ENCODE peak calls at places on chromosomes 16 and 17, in nine cellular contexts. One of them, this sample, is unnamed.

GRCh38 chr17:77320501-77321256 is 179.9 kb downstream of the SEC14L1 start:
- DNase-seq in adrenal gland: peak; percentile 82
- DNase-seq in neural progenitor cell: no peak
- DNase-seq in activated B cell treated with CpG ODN at 0.5 μM for 24 hours: peak; percentile 56
- DNase-seq in lung: no peak
- DNase-seq in hepatocyte: no peak
- DNase-seq in brain microvascular endothelial cell: no peak
- DNase-seq in left ventricle myocardium inferior: no peak
- DNase-seq in HFF-Myc: no peak
- DNase-seq in this sample: no peak

GRCh38 chr17:40615295-40615988 is 32.2 kb downstream of the SMARCE1 start:
- DNase-seq in adrenal gland: peak; percentile 80
- DNase-seq in neural progenitor cell: peak; percentile 68
- DNase-seq in activated B cell treated with CpG ODN at 0.5 μM for 24 hours: peak; percentile 58
- DNase-seq in lung: peak; percentile 46
- DNase-seq in hepatocyte: peak; percentile 79
- DNase-seq in brain microvascular endothelial cell: peak; percentile 22
- DNase-seq in left ventricle myocardium inferior: no peak
- DNase-seq in HFF-Myc: no peak
- DNase-seq in this sample: no peak

GRCh38 chr16:71428883-71429282 is 13.0 kb downstream of the TLE7 start:
- DNase-seq in adrenal gland: no peak
- DNase-seq in neural progenitor cell: no peak
- DNase-seq in activated B cell treated with CpG ODN at 0.5 μM for 24 hours: no peak
- DNase-seq in lung: no peak
- DNase-seq in hepatocyte: no peak
- DNase-seq in brain microvascular endothelial cell: peak; percentile 24
- DNase-seq in left ventricle myocardium inferior: no peak
- DNase-seq in HFF-Myc: no peak
- DNase-seq in this sample: no peak

GRCh38 chr17:75404739-75405364 is 626 bp downstream of the GRB2 start:
- DNase-seq in adrenal gland: peak; percentile 78
- DNase-seq in neural progenitor cell: peak; percentile 68
- DNase-seq in activated B cell treated with CpG ODN at 0.5 μM for 24 hours: peak; percentile 52
- DNase-seq in lung: peak; percentile 44
- DNase-seq in hepatocyte: peak; percentile 45
- DNase-seq in brain microvascular endothelial cell: no peak
- DNase-seq in left ventricle myocardium inferior: peak; percentile 31
- DNase-seq in HFF-Myc: no peak
- DNase-seq in this sample: no peak

GRCh38 chr17:58956997-58957724 is 149.5 kb downstream of the TRIM37 start:
- DNase-seq in adrenal gland: no peak
- DNase-seq in neural progenitor cell: no peak
- DNase-seq in activated B cell treated with CpG ODN at 0.5 μM for 24 hours: no peak
- DNase-seq in lung: no peak
- DNase-seq in hepatocyte: no peak
- DNase-seq in brain microvascular endothelial cell: peak; percentile 86
- DNase-seq in left ventricle myocardium inferior: no peak
- DNase-seq in HFF-Myc: no peak
- DNase-seq in this sample: no peak

GRCh38 chr17:66737524-66737923 is 97.4 kb upstream of the CACNG5 start:
- DNase-seq in adrenal gland: peak; percentile 81
- DNase-seq in neural progenitor cell: peak; percentile 79
- DNase-seq in activated B cell treated with CpG ODN at 0.5 μM for 24 hours: no peak
- DNase-seq in lung: no peak
- DNase-seq in hepatocyte: peak; percentile 24
- DNase-seq in brain microvascular endothelial cell: peak; percentile 66
- DNase-seq in left ventricle myocardium inferior: peak; percentile 43
- DNase-seq in HFF-Myc: no peak
- DNase-seq in this sample: peak; percentile 47

GRCh38 chr16:16021988-16022682 is 72.7 kb downstream of the ABCC1 start:
- DNase-seq in adrenal gland: peak; percentile 99
- DNase-seq in neural progenitor cell: peak; percentile 54
- DNase-seq in activated B cell treated with CpG ODN at 0.5 μM for 24 hours: no peak
- DNase-seq in lung: peak; percentile 93
- DNase-seq in hepatocyte: peak; percentile 91
- DNase-seq in brain microvascular endothelial cell: peak; percentile 97
- DNase-seq in left ventricle myocardium inferior: peak; percentile 97
- DNase-seq in HFF-Myc: peak; percentile 90
- DNase-seq in this sample: peak; percentile 79

GRCh38 chr16:4011225-4011939 is 104.9 kb downstream of the ADCY9 start:
- DNase-seq in adrenal gland: no peak
- DNase-seq in neural progenitor cell: peak; percentile 34
- DNase-seq in activated B cell treated with CpG ODN at 0.5 μM for 24 hours: no peak
- DNase-seq in lung: no peak
- DNase-seq in hepatocyte: no peak
- DNase-seq in brain microvascular endothelial cell: no peak
- DNase-seq in left ventricle myocardium inferior: no peak
- DNase-seq in HFF-Myc: no peak
- DNase-seq in this sample: no peak

GRCh38 chr17:49388290-49388640 is 26.2 kb upstream of the ZNF652 start:
- DNase-seq in adrenal gland: no peak
- DNase-seq in neural progenitor cell: no peak
- DNase-seq in activated B cell treated with CpG ODN at 0.5 μM for 24 hours: no peak
- DNase-seq in lung: no peak
- DNase-seq in hepatocyte: no peak
- DNase-seq in brain microvascular endothelial cell: no peak
- DNase-seq in left ventricle myocardium inferior: no peak
- DNase-seq in HFF-Myc: no peak
- DNase-seq in this sample: no peak

GRCh38 chr17:78086740-78087139 is 41.8 kb downstream of the TMC6 start:
- DNase-seq in adrenal gland: no peak
- DNase-seq in neural progenitor cell: no peak
- DNase-seq in activated B cell treated with CpG ODN at 0.5 μM for 24 hours: no peak
- DNase-seq in lung: no peak
- DNase-seq in hepatocyte: no peak
- DNase-seq in brain microvascular endothelial cell: no peak
- DNase-seq in left ventricle myocardium inferior: no peak
- DNase-seq in HFF-Myc: no peak
- DNase-seq in this sample: no peak

GRCh38 chr17:48310748-48311213 is 119.2 kb downstream of the SKAP1 start:
- DNase-seq in adrenal gland: no peak
- DNase-seq in neural progenitor cell: peak; percentile 53
- DNase-seq in activated B cell treated with CpG ODN at 0.5 μM for 24 hours: no peak
- DNase-seq in lung: no peak
- DNase-seq in hepatocyte: peak; percentile 4
- DNase-seq in brain microvascular endothelial cell: no peak
- DNase-seq in left ventricle myocardium inferior: no peak
- DNase-seq in HFF-Myc: no peak
- DNase-seq in this sample: no peak

GRCh38 chr16:508884-509736 is 18.4 kb upstream of the CAPN15 start:
- DNase-seq in adrenal gland: peak; percentile 89
- DNase-seq in neural progenitor cell: no peak
- DNase-seq in activated B cell treated with CpG ODN at 0.5 μM for 24 hours: no peak
- DNase-seq in lung: no peak
- DNase-seq in hepatocyte: peak; percentile 66
- DNase-seq in brain microvascular endothelial cell: peak; percentile 69
- DNase-seq in left ventricle myocardium inferior: no peak
- DNase-seq in HFF-Myc: no peak
- DNase-seq in this sample: no peak
- TF ChIP-seq CTCF in adrenal gland: no peak
- TF ChIP-seq CTCF in neural progenitor cell: no peak
- TF ChIP-seq CTCF in activated B cell treated with CpG ODN at 0.5 μM for 24 hours: no peak
- TF ChIP-seq CTCF in lung: no peak
- TF ChIP-seq CTCF in hepatocyte: no peak
- TF ChIP-seq CTCF in brain microvascular endothelial cell: no peak
- TF ChIP-seq CTCF in left ventricle myocardium inferior: no peak
- TF ChIP-seq CTCF in HFF-Myc: no peak
- TF ChIP-seq CTCF in this sample: no peak

GRCh38 chr17:42165751-42166150 is 11.0 kb upstream of the RAB5C start:
- DNase-seq in adrenal gland: no peak
- DNase-seq in neural progenitor cell: no peak
- DNase-seq in activated B cell treated with CpG ODN at 0.5 μM for 24 hours: no peak
- DNase-seq in lung: no peak
- DNase-seq in hepatocyte: no peak
- DNase-seq in brain microvascular endothelial cell: no peak
- DNase-seq in left ventricle myocardium inferior: no peak
- DNase-seq in HFF-Myc: no peak
- DNase-seq in this sample: no peak

GRCh38 chr17:42159796-42160551 is 5.2 kb upstream of the RAB5C start:
- DNase-seq in adrenal gland: no peak
- DNase-seq in neural progenitor cell: no peak
- DNase-seq in activated B cell treated with CpG ODN at 0.5 μM for 24 hours: no peak
- DNase-seq in lung: no peak
- DNase-seq in hepatocyte: no peak
- DNase-seq in brain microvascular endothelial cell: no peak
- DNase-seq in left ventricle myocardium inferior: no peak
- DNase-seq in HFF-Myc: no peak
- DNase-seq in this sample: no peak

GRCh38 chr17:42163696-42164407 is 9.1 kb upstream of the RAB5C start:
- DNase-seq in adrenal gland: no peak
- DNase-seq in neural progenitor cell: no peak
- DNase-seq in activated B cell treated with CpG ODN at 0.5 μM for 24 hours: no peak
- DNase-seq in lung: no peak
- DNase-seq in hepatocyte: no peak
- DNase-seq in brain microvascular endothelial cell: no peak
- DNase-seq in left ventricle myocardium inferior: no peak
- DNase-seq in HFF-Myc: no peak
- DNase-seq in this sample: no peak

GRCh38 chr17:42166196-42166763 is 11.5 kb upstream of the RAB5C start:
- DNase-seq in adrenal gland: no peak
- DNase-seq in neural progenitor cell: no peak
- DNase-seq in activated B cell treated with CpG ODN at 0.5 μM for 24 hours: no peak
- DNase-seq in lung: no peak
- DNase-seq in hepatocyte: no peak
- DNase-seq in brain microvascular endothelial cell: no peak
- DNase-seq in left ventricle myocardium inferior: no peak
- DNase-seq in HFF-Myc: no peak
- DNase-seq in this sample: no peak

DNA sequence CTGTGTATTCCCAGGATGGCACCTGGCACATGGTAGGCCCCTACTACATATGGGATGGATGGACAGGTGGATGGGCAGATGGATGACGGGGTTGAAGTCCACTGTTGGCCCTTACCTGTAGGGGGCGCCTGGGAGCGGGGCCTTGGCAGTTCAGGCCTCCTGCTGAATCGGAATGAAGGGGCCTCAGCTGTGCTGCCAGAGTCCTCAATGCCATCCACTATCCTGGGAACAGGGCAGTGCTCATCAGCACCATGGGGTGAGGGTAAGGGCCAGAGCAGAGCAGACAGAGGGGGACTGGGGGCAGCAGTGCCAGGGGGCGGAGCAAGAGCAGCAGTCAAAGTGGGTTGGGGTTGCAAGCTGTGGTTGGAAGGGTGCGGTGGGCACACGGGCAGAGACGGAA is 8.3 kb upstream of the RAB5C start:
- DNase-seq in adrenal gland: no peak
- DNase-seq in neural progenitor cell: peak; percentile 60
- DNase-seq in activated B cell treated with CpG ODN at 0.5 μM for 24 hours: no peak
- DNase-seq in lung: no peak
- DNase-seq in hepatocyte: no peak
- DNase-seq in brain microvascular endothelial cell: no peak
- DNase-seq in left ventricle myocardium inferior: no peak
- DNase-seq in HFF-Myc: no peak
- DNase-seq in this sample: no peak
- TF ChIP-seq CTCF in adrenal gland: no peak
- TF ChIP-seq CTCF in neural progenitor cell: peak; percentile 63
- TF ChIP-seq CTCF in activated B cell treated with CpG ODN at 0.5 μM for 24 hours: no peak
- TF ChIP-seq CTCF in lung: no peak
- TF ChIP-seq CTCF in hepatocyte: peak; percentile 11
- TF ChIP-seq CTCF in brain microvascular endothelial cell: peak; percentile 66
- TF ChIP-seq CTCF in left ventricle myocardium inferior: peak; percentile 46
- TF ChIP-seq CTCF in HFF-Myc: peak; percentile 66
- TF ChIP-seq CTCF in this sample: peak; percentile 42

DNA sequence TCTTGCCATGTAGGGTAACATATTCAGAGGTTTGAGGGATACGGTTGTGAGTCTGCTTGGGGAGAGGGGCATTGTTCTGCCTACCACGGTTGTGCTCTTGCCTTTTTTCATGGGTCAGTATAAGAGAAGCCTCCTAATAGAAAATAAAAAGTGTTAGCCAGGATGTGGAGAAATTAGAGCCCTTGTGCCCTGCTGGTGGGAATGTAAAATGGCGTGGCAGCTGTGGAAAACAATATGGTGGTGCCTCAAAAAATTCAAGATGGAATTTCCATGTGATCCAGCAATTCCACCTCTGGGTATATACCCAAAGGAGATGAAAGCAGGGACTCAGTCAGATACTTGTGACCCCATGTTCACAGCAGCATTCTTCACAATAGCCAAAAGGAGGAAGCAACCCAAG is 14.2 kb upstream of the LRRC75A start:
- DNase-seq in adrenal gland: no peak
- DNase-seq in neural progenitor cell: no peak
- DNase-seq in activated B cell treated with CpG ODN at 0.5 μM for 24 hours: no peak
- DNase-seq in lung: no peak
- DNase-seq in hepatocyte: no peak
- DNase-seq in brain microvascular endothelial cell: no peak
- DNase-seq in left ventricle myocardium inferior: no peak
- DNase-seq in HFF-Myc: no peak
- DNase-seq in this sample: no peak
- TF ChIP-seq CTCF in adrenal gland: no peak
- TF ChIP-seq CTCF in neural progenitor cell: peak; percentile 22
- TF ChIP-seq CTCF in activated B cell treated with CpG ODN at 0.5 μM for 24 hours: no peak
- TF ChIP-seq CTCF in lung: no peak
- TF ChIP-seq CTCF in hepatocyte: no peak
- TF ChIP-seq CTCF in brain microvascular endothelial cell: peak; percentile 46
- TF ChIP-seq CTCF in left ventricle myocardium inferior: no peak
- TF ChIP-seq CTCF in HFF-Myc: peak; percentile 25
- TF ChIP-seq CTCF in this sample: peak; percentile 18

GRCh38 chr16:66442502-66443268 is 15.6 kb downstream of the BEAN1 start:
- DNase-seq in adrenal gland: no peak
- DNase-seq in neural progenitor cell: no peak
- DNase-seq in activated B cell treated with CpG ODN at 0.5 μM for 24 hours: no peak
- DNase-seq in lung: no peak
- DNase-seq in hepatocyte: no peak
- DNase-seq in brain microvascular endothelial cell: no peak
- DNase-seq in left ventricle myocardium inferior: no peak
- DNase-seq in HFF-Myc: no peak
- DNase-seq in this sample: no peak

GRCh38 chr16:66441586-66442375 is 14.7 kb downstream of the BEAN1 start:
- DNase-seq in adrenal gland: no peak
- DNase-seq in neural progenitor cell: no peak
- DNase-seq in activated B cell treated with CpG ODN at 0.5 μM for 24 hours: no peak
- DNase-seq in lung: no peak
- DNase-seq in hepatocyte: no peak
- DNase-seq in brain microvascular endothelial cell: peak; percentile 25
- DNase-seq in left ventricle myocardium inferior: no peak
- DNase-seq in HFF-Myc: no peak
- DNase-seq in this sample: peak; percentile 5

GRCh38 chr16:66446737-66447136 is 19.6 kb downstream of the BEAN1 start:
- DNase-seq in adrenal gland: no peak
- DNase-seq in neural progenitor cell: no peak
- DNase-seq in activated B cell treated with CpG ODN at 0.5 μM for 24 hours: no peak
- DNase-seq in lung: no peak
- DNase-seq in hepatocyte: no peak
- DNase-seq in brain microvascular endothelial cell: no peak
- DNase-seq in left ventricle myocardium inferior: no peak
- DNase-seq in HFF-Myc: no peak
- DNase-seq in this sample: no peak

GRCh38 chr16:66443269-66443652 is 16.2 kb downstream of the BEAN1 start:
- DNase-seq in adrenal gland: no peak
- DNase-seq in neural progenitor cell: no peak
- DNase-seq in activated B cell treated with CpG ODN at 0.5 μM for 24 hours: no peak
- DNase-seq in lung: no peak
- DNase-seq in hepatocyte: no peak
- DNase-seq in brain microvascular endothelial cell: no peak
- DNase-seq in left ventricle myocardium inferior: no peak
- DNase-seq in HFF-Myc: no peak
- DNase-seq in this sample: no peak

GRCh38 chr16:66444049-66444481 is 17.0 kb downstream of the BEAN1 start:
- DNase-seq in adrenal gland: no peak
- DNase-seq in neural progenitor cell: peak; percentile 72
- DNase-seq in activated B cell treated with CpG ODN at 0.5 μM for 24 hours: no peak
- DNase-seq in lung: no peak
- DNase-seq in hepatocyte: no peak
- DNase-seq in brain microvascular endothelial cell: no peak
- DNase-seq in left ventricle myocardium inferior: no peak
- DNase-seq in HFF-Myc: no peak
- DNase-seq in this sample: no peak
- TF ChIP-seq CTCF in adrenal gland: no peak
- TF ChIP-seq CTCF in neural progenitor cell: peak; percentile 37
- TF ChIP-seq CTCF in activated B cell treated with CpG ODN at 0.5 μM for 24 hours: no peak
- TF ChIP-seq CTCF in lung: no peak
- TF ChIP-seq CTCF in hepatocyte: no peak
- TF ChIP-seq CTCF in brain microvascular endothelial cell: peak; percentile 47
- TF ChIP-seq CTCF in left ventricle myocardium inferior: peak; percentile 45
- TF ChIP-seq CTCF in HFF-Myc: peak; percentile 13
- TF ChIP-seq CTCF in this sample: no peak

This sample was measured in AG09309.